ENCODE peak calls at places on chromosomes 5 and 9, in nine cellular contexts. Z is neural crest cell, N is heart right ventricle, E is GM12891, J is left cardiac atrium, V is adrenal gland, U is SK-N-SH, G is iPS-NIHi11, F is EL. C is an unnamed sample.

GRCh38 chr9:131432597-131433301 is 38.9 kb downstream of the PRRC2B start:
- DNase-seq in Z (no peak), N (no peak), E (no peak), J (no peak), V (peak; percentile 47), U (no peak), G (no peak), F (peak; percentile 96), C (no peak)

GRCh38 chr5:81519217-81519905 is 125.4 kb upstream of the ACOT12 start:
- DNase-seq in Z (no peak), N (no peak), E (no peak), J (no peak), V (no peak), U (no peak), G (no peak), F (no peak), C (no peak)

GRCh38 chr9:27861887-27862286 is 288.6 kb upstream of the C9orf72 start:
- DNase-seq in Z (no peak), N (no peak), E (no peak), J (no peak), V (no peak), U (no peak), G (no peak), F (no peak), C (no peak)

GRCh38 chr9:86405926-86406325 is 51.7 kb upstream of the TUT7 start:
- DNase-seq in Z (no peak), N (no peak), E (no peak), J (no peak), V (peak; percentile 52), U (no peak), G (no peak), F (peak; percentile 80), C (no peak)

GRCh38 chr5:38831909-38832308 is 13.9 kb upstream of the OSMR start:
- DNase-seq in Z (no peak), N (no peak), E (no peak), J (no peak), V (no peak), U (peak; percentile 40), G (peak; percentile 46), F (peak; percentile 53), C (no peak)

GRCh38 chr9:72726951-72727350 is 205.5 kb downstream of the TMC1 start:
- DNase-seq in Z (no peak), N (no peak), E (no peak), J (no peak), V (no peak), U (no peak), G (peak; percentile 17), F (no peak), C (no peak)

GRCh38 chr9:92686954-92687353 is 17.0 kb upstream of the IPPK start:
- DNase-seq in Z (no peak), N (no peak), E (no peak), J (no peak), V (no peak), U (no peak), G (peak; percentile 28), F (peak; percentile 20), C (no peak)

GRCh38 chr9:135198889-135199288 is 111.4 kb downstream of the OLFM1 start:
- DNase-seq in Z (no peak), N (no peak), E (no peak), J (no peak), V (no peak), U (no peak), G (peak; percentile 59), F (no peak), C (peak; percentile 29)

GRCh38 chr5:54455413-54456157 is at the start of gene HSPB3:
- DNase-seq in Z (no peak), N (peak; percentile 68), E (no peak), J (peak; percentile 47), V (no peak), U (no peak), G (no peak), F (peak; percentile 83), C (no peak)